ENCODE peak calls at places on chromosomes 3 and 15, in five cellular contexts. M is sigmoid colon, A is cardiac fibroblast, F is esophagus squamous epithelium, L is A549. P is an unnamed sample.

GRCh38 chr3:58272891-58273290 is 33.2 kb upstream of the RPP14 start:
- DNase-seq in M (no peak), A (peak; percentile 35), F (no peak), L (no peak), P (no peak)

GRCh38 chr3:195269375-195270078 is 1.4 kb downstream of the XXYLT1 start:
- DNase-seq in M (no peak), A (no peak), F (no peak), L (no peak), P (no peak)

GRCh38 chr3:29561651-29562050 is 280.8 kb downstream of the RBMS3 start:
- DNase-seq in M (no peak), A (no peak), F (no peak), L (no peak), P (no peak)

GRCh38 chr3:116663161-116663885 is 46.3 kb upstream of the TUSC7 start:
- DNase-seq in M (no peak), A (no peak), F (no peak), L (no peak), P (no peak)

GRCh38 chr3:129015388-129016105 is 14.4 kb downstream of the EFCC1 start:
- DNase-seq in M (no peak), A (peak; percentile 27), F (no peak), L (no peak), P (no peak)

GRCh38 chr15:59968314-59968713 is 35.8 kb upstream of the FOXB1 start:
- DNase-seq in M (no peak), A (no peak), F (no peak), L (no peak), P (no peak)

GRCh38 chr15:52115598-52116427 is 3.2 kb upstream of the BCL2L10 start:
- DNase-seq in M (no peak), A (no peak), F (no peak), L (no peak), P (no peak)

GRCh38 chr3:127136706-127137105 is 56.2 kb upstream of the PRR23E start:
- DNase-seq in M (peak; percentile 36), A (no peak), F (no peak), L (no peak), P (no peak)

GRCh38 chr15:22942306-22942855 is 37.8 kb downstream of the CYFIP1 start:
- DNase-seq in M (peak; percentile 48), A (no peak), F (no peak), L (no peak), P (no peak)

GRCh38 chr3:75138345-75138744 is 523.9 kb upstream of the CNTN3 start:
- DNase-seq in M (no peak), A (no peak), F (no peak), L (no peak), P (no peak)

GRCh38 chr3:99131876-99132275 is 230.4 kb upstream of the DCBLD2 start:
- DNase-seq in M (no peak), A (peak; percentile 59), F (no peak), L (no peak), P (no peak)

GRCh38 chr15:74209997-74210573 is 7.5 kb upstream of the STRA6 start:
- DNase-seq in M (no peak), A (peak; percentile 96), F (no peak), L (no peak), P (no peak)

GRCh38 chr3:126149256-126149902 is 31.0 kb downstream of the ALDH1L1 start:
- DNase-seq in M (peak; percentile 53), A (no peak), F (no peak), L (no peak), P (no peak)

GRCh38 chr3:54146383-54147239 is 24.3 kb downstream of the CACNA2D3 start:
- DNase-seq in M (no peak), A (peak; percentile 64), F (no peak), L (peak; percentile 36), P (no peak)

GRCh38 chr15:44264148-44264547 is 24.4 kb upstream of the GOLM2 start:
- DNase-seq in M (no peak), A (no peak), F (no peak), L (no peak), P (no peak)

GRCh38 chr3:189121088-189121487 is 50.7 kb upstream of the TPRG1 start:
- DNase-seq in M (no peak), A (no peak), F (no peak), L (no peak), P (no peak)

GRCh38 chr15:56244237-56244810 is 645 bp upstream of the RFX7 start:
- DNase-seq in M (peak; percentile 69), A (peak; percentile 80), F (no peak), L (peak; percentile 87), P (peak; percentile 23)

GRCh38 chr15:45640610-45641009 is 5.8 kb downstream of the SQOR start:
- DNase-seq in M (no peak), A (peak; percentile 78), F (no peak), L (peak; percentile 72), P (peak; percentile 86)

GRCh38 chr3:31543375-31543774 is 10.7 kb downstream of the STT3B start:
- DNase-seq in M (no peak), A (peak; percentile 35), F (no peak), L (no peak), P (no peak)

GRCh38 chr3:28033059-28033784 is 208.2 kb upstream of the CMC1 start:
- DNase-seq in M (no peak), A (no peak), F (no peak), L (no peak), P (no peak)

GRCh38 chr15:43382310-43382709 is 11.4 kb downstream of the TUBGCP4 start:
- DNase-seq in M (no peak), A (no peak), F (no peak), L (no peak), P (no peak)

GRCh38 chr3:14338898-14339458 is 63.4 kb upstream of the SLC6A6 start:
- DNase-seq in M (no peak), A (no peak), F (no peak), L (no peak), P (no peak)

GRCh38 chr3:32781211-32781968 is 36.4 kb upstream of the TRIM71 start:
- DNase-seq in M (peak; percentile 73), A (peak; percentile 80), F (no peak), L (peak; percentile 89), P (no peak)

GRCh38 chr3:8485141-8485840 is 16.3 kb upstream of the LMCD1 start:
- DNase-seq in M (no peak), A (no peak), F (no peak), L (no peak), P (no peak)

GRCh38 chr15:75817151-75817935 is 25.9 kb upstream of the UBE2Q2 start:
- DNase-seq in M (no peak), A (peak; percentile 50), F (no peak), L (peak; percentile 37), P (no peak)

GRCh38 chr3:134883697-134884385 is 88.8 kb downstream of the EPHB1 start:
- DNase-seq in M (no peak), A (no peak), F (no peak), L (no peak), P (no peak)

GRCh38 chr3:154904328-154904727 is 175.8 kb upstream of the MME start:
- DNase-seq in M (no peak), A (peak; percentile 55), F (no peak), L (peak; percentile 11), P (no peak)

DNA sequence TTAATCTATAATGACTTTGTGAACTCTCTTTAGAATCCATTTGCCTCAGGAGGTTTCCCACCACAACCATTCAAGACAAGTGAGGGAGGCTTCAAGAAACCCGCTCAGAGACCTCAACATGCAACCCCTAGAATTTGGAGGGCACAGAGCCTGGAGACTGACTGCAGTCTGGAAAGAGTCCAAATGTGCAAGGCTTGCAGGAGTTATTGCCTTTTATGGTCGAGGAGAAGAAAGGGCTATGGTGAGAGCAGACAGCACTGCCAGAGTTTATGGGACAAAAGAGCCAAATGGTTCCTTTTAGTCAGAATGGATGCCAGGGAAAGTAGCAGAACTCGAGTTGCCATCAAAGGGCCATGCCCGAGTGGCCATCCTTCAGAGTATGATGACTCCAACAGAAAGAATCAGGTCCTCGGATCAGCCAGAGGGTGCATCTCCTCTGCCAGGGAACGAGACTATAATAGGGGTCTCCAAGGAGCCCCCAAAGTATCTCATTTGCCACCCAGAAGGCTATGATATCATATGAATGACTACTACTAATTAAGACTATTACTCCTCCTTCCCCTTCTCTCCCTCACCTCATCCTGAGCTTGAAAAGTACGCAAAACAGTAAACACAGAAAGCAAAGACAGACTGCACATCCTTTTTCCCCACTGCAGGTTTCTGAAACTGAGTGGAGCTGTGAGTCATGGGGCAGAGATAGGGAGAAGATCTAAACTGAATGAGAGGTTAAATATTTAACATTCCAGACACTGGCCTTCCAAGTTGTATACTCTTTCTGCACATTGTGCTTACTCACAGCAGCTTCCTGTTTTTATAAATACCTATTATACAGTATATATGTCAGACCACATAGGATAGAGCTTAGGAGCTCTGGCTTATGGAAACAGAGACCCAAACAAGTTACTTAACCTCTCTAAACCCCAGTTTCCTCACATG is 33.9 kb upstream of the TMCO5A start:
- DNase-seq in M (no peak), A (peak; percentile 65), F (no peak), L (peak; percentile 35), P (peak; percentile 59)
- TF ChIP-seq CTCF in M (no peak), A (no peak), F (no peak), L (no peak), P (no peak)

GRCh38 chr3:66153961-66154923 is 66.6 kb upstream of the SLC25A26 start:
- DNase-seq in M (no peak), A (peak; percentile 55), F (no peak), L (no peak), P (no peak)

GRCh38 chr3:66150977-66151376 is 69.8 kb upstream of the SLC25A26 start:
- DNase-seq in M (no peak), A (no peak), F (no peak), L (no peak), P (no peak)

GRCh38 chr3:66152336-66152735 is 68.5 kb upstream of the SLC25A26 start:
- DNase-seq in M (no peak), A (no peak), F (no peak), L (no peak), P (no peak)

GRCh38 chr3:66149269-66149668 is 71.5 kb upstream of the SLC25A26 start:
- DNase-seq in M (no peak), A (no peak), F (no peak), L (no peak), P (no peak)

GRCh38 chr3:66153471-66153870 is 67.3 kb upstream of the SLC25A26 start:
- DNase-seq in M (no peak), A (peak; percentile 16), F (no peak), L (no peak), P (no peak)
- H3K4me3 ChIP-seq in M (peak overlapping the region; percentile 44), A (no peak overlapping the region), F (peak overlapping the region; percentile 54), L (no peak overlapping the region), P (peak overlapping the region; percentile 55)

DNA sequence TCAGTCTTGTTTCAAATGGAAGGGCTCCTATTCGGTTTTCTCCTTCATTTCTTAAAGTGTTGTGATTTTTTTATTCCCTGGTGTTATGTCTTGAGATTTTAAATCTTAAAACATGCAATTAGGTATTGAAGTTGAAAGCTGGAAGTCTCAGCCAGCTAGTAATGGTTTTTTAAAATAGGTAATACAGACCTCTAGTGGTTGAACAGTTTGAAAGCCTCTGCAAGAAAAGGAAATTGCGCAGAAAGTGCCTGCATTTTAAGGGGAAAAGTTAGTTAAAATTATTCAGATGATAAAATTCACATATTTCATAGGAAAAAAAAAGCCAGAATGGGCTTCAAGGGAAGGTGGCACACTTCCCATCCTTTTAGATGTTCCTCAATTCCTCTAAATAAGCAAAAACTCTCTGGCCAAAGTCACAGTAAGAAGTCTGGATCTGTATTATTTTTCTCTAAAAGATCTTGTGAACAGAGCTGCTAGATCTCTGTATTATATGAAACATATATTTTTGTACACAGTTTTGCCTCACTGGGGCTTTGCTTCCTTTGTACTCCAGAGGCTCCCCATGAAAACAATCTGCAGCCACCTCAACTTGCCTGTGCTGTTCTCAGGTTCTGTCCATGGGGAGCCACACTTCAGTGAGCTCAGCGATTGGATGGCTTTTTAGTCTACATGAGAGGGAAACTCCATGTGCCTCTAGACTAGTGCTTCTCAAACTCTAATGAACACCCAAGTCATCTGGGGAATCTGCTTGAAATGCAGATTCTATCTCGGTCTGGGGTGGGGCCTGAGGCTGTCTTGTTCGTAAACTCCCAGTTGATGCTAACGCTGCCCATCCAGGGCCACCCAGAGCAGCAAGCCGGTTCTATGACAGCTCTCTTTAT is 21.5 kb downstream of the AGTR1 start:
- DNase-seq in M (no peak), A (peak; percentile 44), F (no peak), L (peak; percentile 32), P (no peak)
- TF ChIP-seq CTCF in M (peak; percentile 52), A (peak; percentile 53), F (no peak), L (peak; percentile 76), P (peak; percentile 13)

GRCh38 chr15:97189152-97189551 is 771.4 kb upstream of the ARRDC4 start:
- DNase-seq in M (no peak), A (no peak), F (no peak), L (no peak), P (no peak)
- H3K4me3 ChIP-seq in M (no peak overlapping the region), A (no peak overlapping the region), F (no peak overlapping the region), L (no peak overlapping the region), P (no peak overlapping the region)